ENCODE peak calls at places on chromosomes 12 and 14, in six cellular contexts. O is fibroblast of the aortic adventitia; W is right atrium auricular region; K is CD8-positive, alpha-beta T cell; D is mucosa of descending colon; E is keratinocyte. X is an unnamed sample.

GRCh38 chr12:8065991-8066594 is at the start of gene C3AR1:
- DNase-seq in W (no peak), E (no peak), O (peak), K (peak), D (no peak), X (peak)

GRCh38 chr14:67833403-67833802 is 13.8 kb downstream of the RAD51B start:
- DNase-seq in E (no peak), W (no peak), K (no peak), O (no peak), D (no peak), X (no peak)

GRCh38 chr14:63752449-63753169 is 24.7 kb upstream of the SGPP1 start:
- DNase-seq in E (no peak), K (no peak), W (no peak), D (no peak), O (peak), X (peak)

GRCh38 chr12:81089412-81089811 is 11.5 kb downstream of the ACSS3 start:
- DNase-seq in E (no peak), W (no peak), O (no peak), K (no peak), D (no peak), X (no peak)

GRCh38 chr14:100654814-100655795 is 67.9 kb upstream of the BEGAIN start:
- DNase-seq in D (peak), W (no peak), K (peak), O (no peak), E (no peak), X (no peak)

GRCh38 chr14:70514168-70515069 is 20.4 kb downstream of the ADAM20 start:
- DNase-seq in E (no peak), W (no peak), K (no peak), D (no peak), O (no peak), X (no peak)

GRCh38 chr14:87131879-87132278 is 861.1 kb downstream of the GALC start:
- DNase-seq in K (no peak), E (peak), D (no peak), W (no peak), O (peak), X (no peak)

GRCh38 chr12:109098142-109098652 is 800 bp downstream of the UNG start:
- DNase-seq in W (no peak), O (peak), D (no peak), E (no peak), K (no peak), X (peak)

GRCh38 chr12:95057431-95057830 is 16.0 kb downstream of the NR2C1 start:
- DNase-seq in E (no peak), D (no peak), O (no peak), K (no peak), W (no peak), X (no peak)

GRCh38 chr12:14416658-14417057 is 51.2 kb downstream of the ATF7IP start:
- DNase-seq in W (no peak), D (no peak), E (no peak), O (peak), K (no peak), X (peak)

GRCh38 chr12:93403988-93404803 is 26.5 kb downstream of the NUDT4 start:
- DNase-seq in D (no peak), O (no peak), K (no peak), W (no peak), E (no peak), X (no peak)

GRCh38 chr12:67633708-67634107 is 14.8 kb upstream of the DYRK2 start:
- DNase-seq in D (no peak), W (no peak), E (no peak), K (no peak), O (no peak), X (no peak)

GRCh38 chr12:46409342-46409741 is 36.8 kb upstream of the SLC38A2 start:
- DNase-seq in K (no peak), D (no peak), E (no peak), O (no peak), W (no peak), X (no peak)

GRCh38 chr14:84657866-84658385 is 872.0 kb upstream of the FLRT2 start:
- DNase-seq in D (no peak), W (no peak), O (no peak), K (no peak), E (no peak), X (no peak)

GRCh38 chr12:106282457-106283097 is 20.0 kb upstream of the TCP11L2 start:
- DNase-seq in W (no peak), O (peak), K (peak), E (no peak), D (peak), X (peak)

GRCh38 chr12:127284021-127284420 is 982.9 kb upstream of the TMEM132C start:
- DNase-seq in D (no peak), W (no peak), K (no peak), E (no peak), O (peak), X (peak)

GRCh38 chr14:54420478-54421116 is 20.6 kb downstream of the CNIH1 start:
- DNase-seq in D (no peak), K (no peak), E (no peak), O (peak), W (no peak), X (peak)

GRCh38 chr12:21296751-21297406 is 37.8 kb downstream of the SLCO1A2 start:
- DNase-seq in O (peak), E (no peak), K (no peak), W (no peak), D (no peak), X (peak)

DNA sequence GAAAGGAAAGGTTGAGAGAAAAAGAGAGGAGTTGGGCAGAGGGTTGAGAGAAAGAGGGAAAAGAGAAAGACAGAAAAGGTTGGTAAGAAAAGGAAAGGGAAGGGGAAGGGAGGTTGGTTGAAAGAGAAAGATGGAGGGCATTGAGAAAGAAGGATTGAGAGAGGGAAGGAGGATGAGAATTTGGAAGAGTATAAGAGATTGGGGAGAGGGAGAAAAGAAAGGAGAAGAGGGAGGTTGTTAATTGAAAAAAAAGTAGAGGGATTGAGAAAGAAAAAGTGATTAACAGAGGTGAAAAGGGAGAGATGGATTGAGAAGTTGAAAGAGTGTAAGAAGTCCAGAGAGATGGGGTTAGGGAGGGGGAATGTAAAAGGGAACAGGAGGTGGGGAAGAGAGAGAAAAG is 21.5 kb upstream of the ERGIC2 start:
- DNase-seq in E (no peak), O (no peak), D (no peak), W (no peak), K (no peak), X (no peak)
- TF ChIP-seq CTCF in E (no peak), O (no peak), D (no peak), W (no peak), K (peak), X (no peak)

GRCh38 chr12:40010899-40011774 is 94.7 kb downstream of the SLC2A13 start:
- DNase-seq in K (peak), O (peak), E (no peak), D (no peak), W (peak), X (peak)

GRCh38 chr12:40012709-40013108 is 93.2 kb downstream of the SLC2A13 start:
- DNase-seq in K (no peak), W (no peak), O (no peak), E (no peak), D (no peak), X (peak)

GRCh38 chr12:40013292-40013691 is 92.6 kb downstream of the SLC2A13 start:
- DNase-seq in K (no peak), W (no peak), O (no peak), D (no peak), E (no peak), X (no peak)

GRCh38 chr12:40013847-40014246 is 92.0 kb downstream of the SLC2A13 start:
- DNase-seq in D (no peak), W (no peak), E (no peak), K (no peak), O (no peak), X (no peak)

GRCh38 chr12:40011775-40012129 is 94.1 kb downstream of the SLC2A13 start:
- DNase-seq in K (no peak), E (no peak), D (no peak), W (no peak), O (no peak), X (no peak)
- H3K4me3 ChIP-seq in K (peak), E (no peak), D (no peak), W (peak), O (no peak), X (no peak)

GRCh38 chr14:58098507-58098906 is 53.5 kb downstream of the ARMH4 start:
- DNase-seq in W (no peak), D (no peak), O (no peak), K (no peak), E (no peak), X (no peak)

GRCh38 chr14:58100735-58101368 is 51.2 kb downstream of the ARMH4 start:
- DNase-seq in W (no peak), K (no peak), E (no peak), O (peak), D (no peak), X (no peak)

GRCh38 chr14:58096731-58097130 is 55.3 kb downstream of the ARMH4 start:
- DNase-seq in O (no peak), E (no peak), K (no peak), D (no peak), W (no peak), X (no peak)

GRCh38 chr14:58104808-58105207 is 47.2 kb downstream of the ARMH4 start:
- DNase-seq in D (no peak), W (no peak), K (no peak), O (peak), E (no peak), X (peak)

DNA sequence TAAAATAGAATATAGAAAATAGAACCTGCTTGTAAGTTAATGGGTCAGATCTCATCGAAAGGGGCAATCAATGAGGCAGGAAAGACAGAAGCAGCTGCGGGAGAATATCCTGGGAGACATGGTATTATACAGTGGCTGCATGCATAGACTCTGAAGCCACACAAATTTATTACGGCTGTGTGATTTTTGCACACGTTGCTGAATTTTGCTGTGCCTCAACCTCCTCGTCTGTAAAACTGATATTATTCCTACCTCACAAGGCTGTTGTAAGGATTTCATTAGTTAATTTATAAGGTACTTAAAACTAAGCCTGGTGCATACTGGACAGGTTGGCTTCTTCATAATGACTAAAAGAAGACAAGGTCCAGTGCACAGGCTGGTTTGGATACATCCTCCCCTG is 52.3 kb downstream of the ARMH4 start:
- DNase-seq in O (no peak), K (no peak), W (no peak), E (no peak), D (no peak), X (no peak)
- TF ChIP-seq CTCF in O (no peak), K (no peak), W (no peak), E (no peak), D (no peak), X (no peak)

DNA sequence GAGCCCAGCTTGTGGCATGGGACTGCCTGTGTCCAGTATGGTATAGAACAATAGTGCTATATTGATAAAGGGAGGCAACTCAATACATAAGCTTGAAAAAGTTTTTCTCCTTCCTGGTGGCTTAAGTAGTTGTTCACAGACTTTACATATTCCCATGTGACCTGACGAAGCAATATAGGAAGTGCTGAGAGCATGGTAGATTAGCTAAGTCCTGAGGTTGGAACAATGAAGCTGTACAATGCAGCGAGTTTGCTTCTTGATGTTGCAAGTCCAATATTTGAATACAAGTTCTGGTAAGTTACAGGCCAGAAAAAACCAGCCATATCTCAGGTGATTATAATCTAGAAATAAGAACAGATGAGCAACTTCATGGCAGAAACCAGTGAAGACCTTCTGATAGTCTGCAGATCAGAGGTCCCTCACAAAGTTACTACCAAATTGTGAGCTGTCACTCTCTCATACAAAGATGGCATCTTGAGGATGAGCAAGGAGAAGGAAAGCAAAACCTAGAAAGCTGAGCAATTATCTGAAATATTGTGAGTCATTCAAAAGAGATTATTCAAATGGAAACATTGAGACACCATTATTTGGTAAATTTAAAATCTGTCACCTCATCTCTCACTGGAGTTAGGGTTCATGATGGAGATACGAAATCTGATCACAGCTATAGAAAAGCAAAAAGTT is 72.9 kb upstream of the BTG1 start:
- DNase-seq in O (no peak), E (no peak), W (no peak), D (no peak), K (no peak), X (peak)
- H3K4me3 ChIP-seq in O (no peak), E (no peak), W (no peak), D (no peak), K (no peak), X (no peak)

GRCh38 chr12:104456417-104456949 is at the start of gene CHST11:
- DNase-seq in W (peak), E (no peak), O (peak), D (peak), K (peak), X (peak)
- TF ChIP-seq CTCF in W (no peak), E (no peak), O (peak), D (no peak), K (no peak), X (peak)

GRCh38 chr14:68951051-68951797 is 27.9 kb downstream of the ACTN1 start:
- DNase-seq in K (no peak), W (peak), E (peak), D (peak), O (peak), X (peak)
- H3K4me3 ChIP-seq in K (no peak), W (no peak), E (no peak), D (no peak), O (no peak), X (no peak)

GRCh38 chr14:20487402-20487742 is 18.0 kb upstream of the RNASE10 start:
- DNase-seq in D (no peak), E (no peak), O (no peak), K (no peak), W (no peak), X (no peak)
- TF ChIP-seq CTCF in D (no peak), E (no peak), O (no peak), K (no peak), W (no peak), X (no peak)